ENCODE peak calls at places on chromosomes 13 and 19, in nine cellular contexts. V is heart left ventricle, X is H1, J is body of pancreas, N is GM12878, D is breast epithelium, A is tibial nerve, T is adrenal gland, U is Peyer's patch. G is an unnamed sample. For H3K4me1, the result is how much of the 10 kb centered on the place peaks cover.

GRCh38 chr19:31334849-31335624 is 14.2 kb downstream of the TSHZ3 start:
- DNase-seq in V (no peak), X (no peak), J (no peak), N (no peak), D (no peak), A (no peak), T (peak), U (peak), G (peak)

GRCh38 chr19:56066152-56067023 is 54.7 kb downstream of the ZNF787 start:
- DNase-seq in V (peak), X (no peak), J (peak), N (no peak), D (peak), A (no peak), T (peak), U (peak), G (peak)

GRCh38 chr19:281992-282391 is 9.2 kb downstream of the PLPP2 start:
- DNase-seq in V (no peak), X (no peak), J (no peak), N (no peak), D (no peak), A (no peak), T (no peak), U (peak), G (no peak)

GRCh38 chr13:80055804-80056203 is 285.1 kb downstream of the SPRY2 start:
- DNase-seq in V (no peak), X (no peak), J (no peak), N (no peak), D (no peak), A (no peak), T (no peak), U (no peak), G (no peak)

GRCh38 chr13:40946485-40946884 is 72.6 kb downstream of the ELF1 start:
- DNase-seq in V (no peak), X (no peak), J (no peak), N (no peak), D (no peak), A (no peak), T (no peak), U (no peak), G (no peak)

GRCh38 chr13:76148374-76148773 is 512.2 kb downstream of the LMO7 start:
- DNase-seq in V (no peak), X (no peak), J (no peak), N (no peak), D (no peak), A (no peak), T (no peak), U (no peak), G (no peak)

GRCh38 chr19:55115446-55116065 is 1.9 kb downstream of the PPP1R12C start:
- DNase-seq in V (no peak), X (no peak), J (no peak), N (no peak), D (no peak), A (no peak), T (no peak), U (no peak), G (peak)

GRCh38 chr13:40172149-40172591 is 494.3 kb downstream of the FOXO1 start:
- DNase-seq in V (no peak), X (peak), J (no peak), N (no peak), D (no peak), A (no peak), T (no peak), U (no peak), G (no peak)

GRCh38 chr13:111482806-111483620 is 162.6 kb downstream of the TEX29 start:
- DNase-seq in V (no peak), X (no peak), J (no peak), N (no peak), D (peak), A (no peak), T (no peak), U (peak), G (no peak)

GRCh38 chr13:31884556-31884955 is 145.2 kb downstream of the RXFP2 start:
- DNase-seq in V (no peak), X (no peak), J (no peak), N (no peak), D (no peak), A (no peak), T (no peak), U (no peak), G (no peak)

GRCh38 chr13:20388184-20388583 is 137.5 kb downstream of the CRYL1 start:
- DNase-seq in V (no peak), X (no peak), J (no peak), N (no peak), D (no peak), A (no peak), T (no peak), U (no peak), G (no peak)

GRCh38 chr13:28376604-28377003 is 118.3 kb downstream of the FLT1 start:
- DNase-seq in V (no peak), X (no peak), J (no peak), N (no peak), D (no peak), A (no peak), T (no peak), U (no peak), G (no peak)

GRCh38 chr19:611506-611869 is 21.8 kb downstream of the HCN2 start:
- DNase-seq in V (no peak), X (no peak), J (no peak), N (no peak), D (no peak), A (no peak), T (no peak), U (no peak), G (no peak)

GRCh38 chr13:73849292-73849691 is 284.9 kb downstream of the KLF12 start:
- DNase-seq in V (no peak), X (peak), J (no peak), N (no peak), D (no peak), A (no peak), T (no peak), U (no peak), G (no peak)

GRCh38 chr13:80550856-80551532 is 210.1 kb upstream of the SPRY2 start:
- DNase-seq in V (no peak), X (no peak), J (no peak), N (no peak), D (no peak), A (no peak), T (no peak), U (no peak), G (no peak)

GRCh38 chr19:55552206-55552605 is 6.9 kb upstream of the SBK3 start:
- DNase-seq in V (no peak), X (no peak), J (no peak), N (no peak), D (no peak), A (no peak), T (no peak), U (no peak), G (no peak)

GRCh38 chr19:36257512-36257876 is 42.6 kb downstream of the ZNF146 start:
- DNase-seq in V (no peak), X (no peak), J (peak), N (no peak), D (no peak), A (no peak), T (peak), U (no peak), G (no peak)

GRCh38 chr19:56601375-56601774 is 6.3 kb downstream of the ZNF71 start:
- DNase-seq in V (no peak), X (no peak), J (no peak), N (no peak), D (no peak), A (no peak), T (no peak), U (no peak), G (no peak)

GRCh38 chr13:85798999-85799646 is at the start of gene SLITRK6:
- DNase-seq in V (no peak), X (peak), J (no peak), N (no peak), D (no peak), A (no peak), T (no peak), U (no peak), G (no peak)

GRCh38 chr19:34124828-34125227 is 47.5 kb upstream of the LSM14A start:
- DNase-seq in V (no peak), X (no peak), J (no peak), N (no peak), D (no peak), A (no peak), T (no peak), U (no peak), G (no peak)

GRCh38 chr13:38566023-38566422 is 120.9 kb upstream of the FREM2 start:
- DNase-seq in V (no peak), X (no peak), J (no peak), N (no peak), D (no peak), A (no peak), T (no peak), U (no peak), G (no peak)

GRCh38 chr19:31553844-31554215 is 204.6 kb upstream of the TSHZ3 start:
- DNase-seq in V (peak), X (no peak), J (no peak), N (no peak), D (no peak), A (peak), T (no peak), U (peak), G (no peak)

GRCh38 chr13:26060366-26060765 is 8.6 kb upstream of the SHISA2 start:
- DNase-seq in V (no peak), X (no peak), J (no peak), N (no peak), D (no peak), A (no peak), T (no peak), U (no peak), G (no peak)

GRCh38 chr13:102710261-102710679 is 15.4 kb upstream of the METTL21C start:
- DNase-seq in V (no peak), X (no peak), J (no peak), N (no peak), D (no peak), A (no peak), T (no peak), U (no peak), G (peak)

GRCh38 chr13:94784066-94784465 is 71.7 kb upstream of the SOX21 start:
- DNase-seq in V (no peak), X (no peak), J (no peak), N (no peak), D (no peak), A (no peak), T (no peak), U (no peak), G (no peak)

GRCh38 chr19:33826521-33826920 is 29.9 kb downstream of the KCTD15 start:
- DNase-seq in V (no peak), X (no peak), J (no peak), N (no peak), D (no peak), A (no peak), T (no peak), U (no peak), G (no peak)

GRCh38 chr19:42201489-42202289 is 15.8 kb downstream of the DEDD2 start:
- DNase-seq in V (peak), X (no peak), J (no peak), N (peak), D (no peak), A (no peak), T (no peak), U (peak), G (no peak)

GRCh38 chr19:45999653-46000121 is 4.4 kb downstream of the CCDC61 start:
- DNase-seq in V (no peak), X (no peak), J (no peak), N (no peak), D (no peak), A (no peak), T (peak), U (no peak), G (no peak)

GRCh38 chr19:48501446-48501960 is 10.1 kb downstream of the LMTK3 start:
- DNase-seq in V (no peak), X (peak), J (peak), N (peak), D (no peak), A (no peak), T (peak), U (peak), G (no peak)

GRCh38 chr13:25018729-25019115 is 77.2 kb upstream of the PABPC3 start:
- DNase-seq in V (no peak), X (no peak), J (no peak), N (no peak), D (no peak), A (no peak), T (no peak), U (no peak), G (no peak)

DNA sequence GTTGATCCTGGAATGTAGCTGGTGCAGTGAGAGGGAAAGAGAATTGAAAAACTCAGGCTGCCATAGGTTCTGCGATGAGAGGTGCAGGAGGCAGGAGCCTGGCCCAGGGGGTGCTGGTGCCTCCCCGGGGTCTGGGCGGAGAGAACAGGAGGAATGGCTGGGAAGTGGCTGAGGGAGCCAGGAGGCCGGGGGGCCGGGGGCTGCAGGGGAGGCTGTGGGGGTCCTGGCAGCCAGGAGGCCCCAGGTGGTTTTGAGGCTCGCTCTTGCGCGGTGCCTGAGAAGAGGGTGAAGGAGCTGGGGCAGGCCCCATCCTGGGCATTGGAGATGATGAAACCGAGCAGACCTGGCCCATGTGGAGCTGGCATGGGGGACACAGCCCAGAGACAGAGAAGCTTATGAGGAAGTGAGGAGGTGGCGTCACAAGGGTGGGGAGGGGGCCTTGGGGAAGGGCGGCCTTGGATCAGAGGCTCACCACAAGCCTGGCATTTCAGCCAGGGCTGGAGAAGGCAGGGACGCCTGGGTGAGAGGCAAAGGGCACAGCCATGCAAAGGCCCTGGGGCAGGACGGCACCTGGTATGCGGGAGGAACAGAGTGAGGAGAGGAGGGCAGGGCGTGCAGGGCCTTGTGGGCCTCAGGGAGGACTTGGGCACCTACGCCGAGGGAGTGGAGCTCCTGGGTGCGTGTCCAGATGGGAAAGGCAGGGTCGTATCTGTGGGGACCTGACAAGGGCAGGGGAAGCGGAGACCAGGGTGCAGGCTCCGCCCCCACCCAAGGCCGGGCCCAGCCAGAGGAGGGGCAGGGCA is 1.3 kb upstream of the TEKTIP1 start:
- DNase-seq in V (no peak), X (no peak), J (no peak), N (no peak), D (no peak), A (no peak), T (no peak), U (no peak), G (no peak)
- TF ChIP-seq POLR2A in V (no peak), X (no peak), J (peak), N (peak), D (no peak), A (no peak), T (no peak), U (no peak), G (no peak)

DNA sequence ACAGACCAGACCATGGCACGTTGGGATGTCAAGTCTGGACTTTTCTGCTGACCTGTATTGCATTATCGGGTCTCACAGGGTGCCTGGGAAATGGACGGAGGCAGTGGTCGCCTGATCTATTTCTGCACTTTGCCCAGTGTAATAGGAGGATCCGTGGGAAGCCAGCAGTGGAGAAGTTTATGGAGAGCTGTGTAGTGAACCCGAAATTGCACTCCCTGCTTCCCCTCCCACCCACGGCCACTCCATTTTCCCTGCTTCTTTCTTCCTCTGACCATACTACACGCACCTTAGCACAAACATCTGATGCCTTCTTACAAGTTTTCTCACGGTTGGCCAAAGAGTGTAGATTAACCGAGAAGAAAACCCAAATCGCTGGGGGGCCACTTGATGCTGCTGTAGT is 16.9 kb downstream of the EFNB2 start:
- DNase-seq in V (no peak), X (no peak), J (no peak), N (no peak), D (no peak), A (no peak), T (no peak), U (no peak), G (no peak)
- H3K4me1 ChIP-seq in V (under half), X (under half), J (under half), N (under half), D (under half), A (under half), T (under half), U (under half), G (under half)

DNA sequence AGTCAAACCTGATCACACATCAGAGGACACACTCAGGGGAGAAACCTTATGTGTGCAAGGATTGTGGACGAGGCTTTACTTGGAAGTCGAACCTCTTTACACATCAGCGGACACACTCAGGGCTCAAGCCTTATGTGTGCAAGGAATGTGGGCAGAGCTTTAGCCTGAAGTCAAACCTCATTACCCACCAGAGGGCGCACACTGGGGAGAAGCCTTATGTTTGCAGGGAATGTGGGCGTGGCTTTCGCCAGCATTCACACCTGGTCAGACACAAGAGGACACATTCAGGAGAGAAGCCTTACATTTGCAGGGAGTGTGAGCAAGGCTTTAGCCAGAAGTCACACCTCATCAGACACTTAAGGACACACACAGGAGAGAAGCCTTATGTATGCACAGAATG is 8.2 kb upstream of the ZNF527 start:
- DNase-seq in V (no peak), X (peak), J (no peak), N (no peak), D (no peak), A (no peak), T (no peak), U (no peak), G (no peak)
- TF ChIP-seq CTCF in V (no peak), X (peak), J (no peak), N (no peak), D (no peak), A (no peak), T (no peak), U (no peak), G (no peak)

GRCh38 chr13:81927347-81927746 is 1586.4 kb upstream of the SPRY2 start:
- DNase-seq in V (no peak), X (no peak), J (no peak), N (no peak), D (no peak), A (no peak), T (no peak), U (no peak), G (no peak)
- TF ChIP-seq POLR2A in V (no peak), X (no peak), J (no peak), N (no peak), D (no peak), A (no peak), T (no peak), U (no peak), G (no peak)

DNA sequence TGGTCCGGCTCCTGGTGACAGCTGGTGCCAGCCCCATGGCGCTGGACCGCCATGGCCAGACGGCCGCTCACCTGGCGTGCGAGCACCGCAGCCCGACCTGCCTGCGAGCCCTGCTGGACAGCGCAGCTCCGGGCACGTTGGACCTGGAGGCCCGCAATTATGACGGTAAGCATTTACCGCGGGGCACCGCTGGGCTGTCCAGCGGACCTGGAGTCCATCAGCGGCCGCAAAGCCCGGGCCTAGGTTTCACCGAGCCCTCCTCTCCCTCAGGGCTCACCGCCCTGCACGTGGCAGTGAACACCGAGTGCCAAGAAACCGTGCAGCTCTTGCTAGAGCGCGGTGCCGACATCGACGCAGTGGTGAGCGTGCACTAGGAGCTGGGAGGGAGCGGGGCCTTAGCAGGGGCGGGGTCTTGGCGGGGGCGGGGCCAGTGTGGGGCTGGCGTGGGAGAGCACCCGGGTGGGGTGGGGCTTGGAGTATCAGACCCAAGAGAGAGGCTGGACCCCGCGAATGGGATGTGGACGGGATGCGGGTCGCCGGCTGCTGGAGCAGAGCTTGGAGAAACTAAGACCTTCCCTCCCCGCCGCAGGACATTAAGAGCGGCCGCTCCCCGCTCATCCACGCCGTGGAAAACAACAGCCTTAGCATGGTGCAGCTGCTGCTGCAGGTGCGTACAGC is 8.7 kb downstream of the BCL3 start:
- DNase-seq in V (peak), X (no peak), J (peak), N (no peak), D (no peak), A (peak), T (peak), U (no peak), G (peak)
- H3K4me1 ChIP-seq in V (half or more), X (under half), J (under half), N (under half), D (under half), A (half or more), T (under half), U (half or more), G (under half)

GRCh38 chr13:83622422-83622784 is 259.9 kb downstream of the SLITRK1 start:
- DNase-seq in V (no peak), X (no peak), J (no peak), N (no peak), D (no peak), A (no peak), T (no peak), U (no peak), G (no peak)
- TF ChIP-seq CTCF in V (no peak), X (no peak), J (no peak), N (no peak), D (no peak), A (no peak), T (no peak), U (no peak), G (no peak)

GRCh38 chr19:50358483-50359431 is 6.7 kb downstream of the NAPSA start:
- DNase-seq in V (peak), X (no peak), J (peak), N (peak), D (no peak), A (no peak), T (peak), U (peak), G (peak)
- TF ChIP-seq POLR2A in V (no peak), X (no peak), J (peak), N (peak), D (peak), A (peak), T (peak), U (no peak), G (peak)

GRCh38 chr19:39138221-39139211 is 12.9 kb downstream of the PAK4 start:
- DNase-seq in V (no peak), X (no peak), J (no peak), N (no peak), D (no peak), A (no peak), T (peak), U (no peak), G (no peak)
- H3K4me1 ChIP-seq in V (under half), X (under half), J (half or more), N (under half), D (under half), A (half or more), T (under half), U (half or more), G (under half)

GRCh38 chr19:13621413-13621812 is 115.1 kb upstream of the CACNA1A start:
- DNase-seq in V (no peak), X (peak), J (no peak), N (no peak), D (peak), A (no peak), T (peak), U (no peak), G (no peak)
- TF ChIP-seq CTCF in V (no peak), X (no peak), J (no peak), N (no peak), D (no peak), A (no peak), T (no peak), U (no peak), G (no peak)

GRCh38 chr19:2270572-2271515 is 11.1 kb downstream of the PEAK3 start:
- DNase-seq in V (peak), X (no peak), J (peak), N (no peak), D (peak), A (peak), T (peak), U (peak), G (peak)
- TF ChIP-seq POLR2A in V (no peak), X (no peak), J (peak), N (peak), D (no peak), A (peak), T (peak), U (peak), G (peak)

G was measured in uterus.